ENCODE peak calls at places on chromosomes 6 and 20, in five cellular contexts. H is body of pancreas; E is cardiac muscle cell; D is tibial nerve; G is CD8-positive, alpha-beta memory T cell. L is an unnamed sample. For H3K9me3, the result is how much of the 10 kb centered on the place peaks cover.

GRCh38 chr6:36029464-36029863 is 1.9 kb downstream of the MAPK14 start:
- DNase-seq in G (no peak), D (no peak), H (no peak), E (peak), L (no peak)

GRCh38 chr6:110408891-110409290 is 6.5 kb downstream of the DDO start:
- DNase-seq in E (no peak), G (no peak), D (no peak), H (no peak), L (no peak)

GRCh38 chr6:108755257-108756240 is 92.7 kb upstream of the ARMC2 start:
- DNase-seq in E (peak), H (no peak), D (no peak), G (no peak), L (no peak)

GRCh38 chr6:34705241-34705640 is 8.7 kb upstream of the ILRUN start:
- DNase-seq in H (no peak), G (no peak), D (no peak), E (peak), L (no peak)

GRCh38 chr6:23797041-23797440 is 329.0 kb upstream of the NRSN1 start:
- DNase-seq in G (no peak), E (no peak), H (no peak), D (no peak), L (no peak)

GRCh38 chr20:58647162-58647813 is 3.8 kb upstream of the STX16 start:
- DNase-seq in G (no peak), E (no peak), D (no peak), H (no peak), L (no peak)

GRCh38 chr6:157323924-157324276 is 581 bp upstream of the TMEM242 start:
- DNase-seq in E (peak), D (peak), G (no peak), H (peak), L (no peak)

GRCh38 chr6:123527406-123527805 is 109.3 kb downstream of the TRDN start:
- DNase-seq in E (no peak), G (no peak), H (no peak), D (no peak), L (no peak)

GRCh38 chr20:15342987-15343639 is 1005.7 kb upstream of the FLRT3 start:
- DNase-seq in G (no peak), E (no peak), D (peak), H (peak), L (no peak)

DNA sequence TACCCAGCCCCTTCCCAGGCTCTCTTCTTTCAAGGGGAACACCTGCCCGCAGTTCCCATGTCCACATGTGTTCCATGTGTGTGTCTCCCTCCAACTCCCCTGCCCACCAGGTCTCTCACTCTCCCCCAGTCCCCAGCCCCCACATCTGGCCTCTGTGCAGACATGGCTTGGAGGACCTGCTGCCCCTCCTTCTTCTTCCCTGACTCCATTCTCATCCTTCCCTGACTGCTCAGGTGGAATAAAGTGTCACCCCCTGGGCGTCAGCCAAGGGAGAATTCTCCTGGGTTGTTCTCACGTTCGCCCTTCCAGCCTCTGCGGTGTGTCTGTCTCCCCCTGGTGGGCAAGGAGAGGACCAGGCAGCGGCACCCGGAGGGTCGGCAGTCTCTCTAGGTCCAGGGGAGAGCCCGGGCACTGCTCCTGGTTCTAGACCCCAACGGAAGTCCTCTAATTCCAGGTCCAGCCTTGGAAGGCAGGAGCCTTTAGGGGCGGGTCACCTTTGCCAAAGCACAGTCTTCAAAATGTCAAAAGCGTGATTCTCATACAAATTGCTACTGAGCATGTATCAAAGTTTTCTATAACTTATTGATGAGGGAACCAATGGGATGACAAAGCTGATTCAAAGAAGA is 50.5 kb downstream of the EBF4 start:
- DNase-seq in D (peak), H (peak), G (peak), E (peak), L (peak)
- H3K9me3 ChIP-seq in D (under half), H (under half), G (under half), E (under half), L (under half)

GRCh38 chr6:170045563-170045960 is 245.3 kb downstream of the DLL1 start:
- DNase-seq in H (no peak), G (no peak), D (no peak), E (no peak), L (no peak)

GRCh38 chr6:170043881-170044790 is 246.7 kb downstream of the DLL1 start:
- DNase-seq in H (no peak), G (no peak), D (no peak), E (no peak), L (no peak)

GRCh38 chr6:170045981-170046667 is 244.8 kb downstream of the DLL1 start:
- DNase-seq in D (no peak), H (no peak), E (peak), G (no peak), L (no peak)

GRCh38 chr6:170043150-170043819 is 247.6 kb downstream of the DLL1 start:
- DNase-seq in H (no peak), D (no peak), G (no peak), E (no peak), L (no peak)

GRCh38 chr6:170044836-170045562 is 245.9 kb downstream of the DLL1 start:
- DNase-seq in G (no peak), D (no peak), E (no peak), H (no peak), L (no peak)
- H3K9me3 ChIP-seq in G (under half), D (under half), E (under half), H (under half), L (under half)

GRCh38 chr6:22326500-22326899 is 29.7 kb upstream of the PRL start:
- DNase-seq in H (no peak), D (no peak), E (no peak), G (no peak), L (no peak)

GRCh38 chr6:22328499-22328898 is 31.7 kb upstream of the PRL start:
- DNase-seq in G (no peak), E (no peak), D (no peak), H (no peak), L (no peak)

GRCh38 chr6:22330941-22331340 is 34.1 kb upstream of the PRL start:
- DNase-seq in H (no peak), D (no peak), G (no peak), E (no peak), L (no peak)

GRCh38 chr6:22325481-22325880 is 28.6 kb upstream of the PRL start:
- DNase-seq in E (no peak), G (no peak), D (no peak), H (no peak), L (no peak)

GRCh38 chr6:22327881-22328280 is 31.0 kb upstream of the PRL start:
- DNase-seq in H (no peak), G (no peak), E (no peak), D (no peak), L (no peak)
- H3K9me3 ChIP-seq in H (under half), G (under half), E (under half), D (under half), L (under half)

GRCh38 chr20:56088381-56088780 is 83.1 kb upstream of the CBLN4 start:
- DNase-seq in E (no peak), G (no peak), H (no peak), D (no peak), L (no peak)
- H3K9me3 ChIP-seq in E (under half), G (under half), H (under half), D (under half), L (under half)